ENCODE peak calls at places on chromosomes 16 and 17, in four cellular contexts. E is HL-60, Z is GM12878, Q is K562. C is an unnamed sample.

GRCh38 chr17:47204722-47205418 is 4.3 kb upstream of the MYL4 start:
- DNase-seq in Q (no peak), E (no peak), Z (peak; percentile 77), C (no peak)

GRCh38 chr17:66964083-66964771 is at the start of gene CACNG4:
- DNase-seq in E (no peak), Z (no peak), Q (peak; percentile 49), C (no peak)

GRCh38 chr16:4537376-4538066 is 1.1 kb downstream of the CDIP1 start:
- DNase-seq in Z (no peak), E (no peak), Q (no peak), C (no peak)

GRCh38 chr17:19397556-19398041 is 10.6 kb upstream of the MFAP4 start:
- DNase-seq in Z (no peak), Q (no peak), E (no peak), C (no peak)

GRCh38 chr17:79883202-79883601 is 44.0 kb upstream of the CBX4 start:
- DNase-seq in Q (no peak), Z (no peak), E (no peak), C (no peak)

GRCh38 chr17:44971776-44972483 is 3.8 kb upstream of the C1QL1 start:
- DNase-seq in Q (no peak), E (no peak), Z (no peak), C (no peak)

GRCh38 chr16:87926246-87927194 is 9.8 kb downstream of the CA5A start:
- DNase-seq in E (no peak), Z (no peak), Q (no peak), C (no peak)

GRCh38 chr17:19319771-19320505 is 42.6 kb downstream of the B9D1 start:
- DNase-seq in Z (no peak), Q (no peak), E (no peak), C (no peak)

GRCh38 chr16:51057102-51057793 is 93.8 kb downstream of the SALL1 start:
- DNase-seq in E (no peak), Q (no peak), Z (no peak), C (no peak)

GRCh38 chr16:70770968-70771552 is 29.9 kb downstream of the VAC14 start:
- DNase-seq in Z (no peak), Q (peak; percentile 81), E (no peak), C (peak; percentile 58)
- TF ChIP-seq POLR2AphosphoS5 in Z (no peak), Q (no peak), E (no peak), C (peak; percentile 22)

DNA sequence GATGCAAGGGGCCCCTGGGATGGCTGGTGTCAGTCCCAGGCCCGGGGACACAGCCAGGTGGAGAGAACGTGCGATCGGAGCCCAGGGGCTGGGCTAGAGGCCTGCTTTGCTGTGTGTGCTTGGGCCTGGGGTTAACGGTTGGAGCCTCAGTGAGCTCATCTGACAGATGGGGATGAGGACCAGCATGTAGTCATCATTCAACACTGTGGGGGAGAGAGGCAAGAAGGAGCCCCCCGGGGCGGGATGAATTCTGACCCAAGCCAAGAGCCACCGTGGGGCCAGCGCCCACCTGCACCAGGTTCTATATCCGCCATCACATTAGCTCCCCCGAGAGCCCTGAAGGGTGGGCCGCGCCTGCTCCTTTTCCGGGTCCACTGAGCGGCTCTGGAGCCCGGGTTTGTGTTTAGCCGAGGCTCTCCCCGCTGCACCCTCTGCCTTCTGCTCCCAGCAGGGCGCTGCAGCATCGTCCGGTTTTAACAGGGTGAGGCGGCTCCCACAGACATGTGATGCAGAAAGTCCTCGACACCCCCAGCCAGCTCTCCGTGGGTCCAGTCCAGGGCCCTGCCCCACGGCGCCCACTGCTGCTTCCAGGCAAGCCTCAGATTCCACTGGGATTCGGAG is 365.7 kb downstream of the SEC14L1 start:
- DNase-seq in Q (no peak), Z (no peak), E (no peak), C (no peak)
- TF ChIP-seq SPI1 in Q (no peak), Z (no peak), E (no peak), C (no peak)

GRCh38 chr16:10577305-10578202 is 2.8 kb downstream of the EMP2 start:
- DNase-seq in Z (no peak), E (no peak), Q (no peak), C (no peak)
- TF ChIP-seq POLR2AphosphoS5 in Z (no peak), E (no peak), Q (no peak), C (no peak)

GRCh38 chr16:85220125-85220839 is 108.0 kb upstream of the CIBAR2 start:
- DNase-seq in Q (no peak), E (no peak), Z (no peak), C (no peak)
- TF ChIP-seq SPI1 in Q (no peak), E (no peak), Z (no peak), C (no peak)

C was measured in GM12891.